ENCODE peak calls at places on chromosomes 11 and 22, in four cellular contexts. N is H9; U is left ventricle myocardium inferior; I is CD8-positive, alpha-beta T cell. C is an unnamed sample.

GRCh38 chr11:93169950-93170561 is 27.7 kb downstream of the SLC36A4 start:
- DNase-seq in N (no peak), U (no peak), I (no peak), C (peak)

GRCh38 chr11:8870461-8871282 is 40.3 kb upstream of the AKIP1 start:
- DNase-seq in N (peak), U (peak), I (no peak), C (peak)

GRCh38 chr11:115760528-115760837 is 256.3 kb upstream of the CADM1 start:
- DNase-seq in I (no peak), N (no peak), U (no peak), C (no peak)

GRCh38 chr11:100619484-100619883 is 67.6 kb upstream of the ARHGAP42 start:
- DNase-seq in I (no peak), N (no peak), U (no peak), C (peak)

GRCh38 chr11:102139081-102139498 is 28.8 kb downstream of the YAP1 start:
- DNase-seq in I (no peak), U (no peak), N (no peak), C (peak)

GRCh38 chr22:46542011-46542985 is 4.9 kb upstream of the CELSR1 start:
- DNase-seq in N (peak), I (peak), U (peak), C (peak)

GRCh38 chr11:65047581-65048422 is 6.8 kb downstream of the SAC3D1 start:
- DNase-seq in U (peak), N (peak), I (no peak), C (no peak)

GRCh38 chr22:38697055-38697980 is 3.4 kb downstream of the JOSD1 start:
- DNase-seq in I (no peak), N (no peak), U (no peak), C (peak)

GRCh38 chr11:27370374-27370773 is 7.4 kb upstream of the CCDC34 start:
- DNase-seq in I (no peak), U (no peak), N (no peak), C (no peak)

GRCh38 chr11:68942090-68942620 is 38.5 kb downstream of the IGHMBP2 start:
- DNase-seq in N (no peak), U (no peak), I (no peak), C (no peak)

GRCh38 chr11:44627911-44628729 is 62.7 kb downstream of the CD82 start:
- DNase-seq in I (no peak), N (peak), U (peak), C (no peak)

GRCh38 chr11:100340416-100341323 is 346.4 kb upstream of the ARHGAP42 start:
- DNase-seq in U (no peak), I (no peak), N (no peak), C (no peak)

GRCh38 chr22:23245045-23245798 is 64.9 kb downstream of the BCR start:
- DNase-seq in U (no peak), N (no peak), I (no peak), C (peak)

GRCh38 chr11:75082601-75083216 is 14.0 kb downstream of the OR2AT4 start:
- DNase-seq in U (no peak), N (no peak), I (no peak), C (no peak)

GRCh38 chr11:62677160-62677559 is 1.7 kb downstream of the UBXN1 start:
- DNase-seq in N (no peak), U (no peak), I (no peak), C (no peak)

GRCh38 chr11:110524227-110524626 is 94.5 kb downstream of the FDX1 start:
- DNase-seq in U (no peak), N (no peak), I (no peak), C (peak)

GRCh38 chr11:15159085-15159484 is 44.4 kb downstream of the INSC start:
- DNase-seq in N (peak), U (no peak), I (no peak), C (peak)

GRCh38 chr22:35189559-35189958 is 67.7 kb upstream of the HMGXB4 start:
- DNase-seq in I (no peak), N (no peak), U (no peak), C (no peak)

GRCh38 chr22:39478461-39478860 is 21.6 kb downstream of the MGAT3 start:
- DNase-seq in N (peak), U (no peak), I (no peak), C (no peak)

GRCh38 chr11:14622241-14622954 is 21.2 kb upstream of the PDE3B start:
- DNase-seq in I (no peak), U (no peak), N (no peak), C (no peak)

GRCh38 chr11:115324569-115325432 is 179.4 kb downstream of the CADM1 start:
- DNase-seq in I (no peak), U (no peak), N (peak), C (peak)

GRCh38 chr22:37680191-37680851 is 4.9 kb downstream of the LGALS1 start:
- DNase-seq in N (no peak), I (no peak), U (no peak), C (no peak)

GRCh38 chr22:41401781-41402648 is 20.3 kb downstream of the TEF start:
- DNase-seq in N (no peak), U (peak), I (no peak), C (peak)

GRCh38 chr22:29307658-29308147 is 1.3 kb downstream of the GAS2L1 start:
- DNase-seq in I (no peak), U (no peak), N (no peak), C (no peak)

GRCh38 chr11:129698212-129698611 is 117.4 kb upstream of the TMEM45B start:
- DNase-seq in N (no peak), I (no peak), U (no peak), C (no peak)

DNA sequence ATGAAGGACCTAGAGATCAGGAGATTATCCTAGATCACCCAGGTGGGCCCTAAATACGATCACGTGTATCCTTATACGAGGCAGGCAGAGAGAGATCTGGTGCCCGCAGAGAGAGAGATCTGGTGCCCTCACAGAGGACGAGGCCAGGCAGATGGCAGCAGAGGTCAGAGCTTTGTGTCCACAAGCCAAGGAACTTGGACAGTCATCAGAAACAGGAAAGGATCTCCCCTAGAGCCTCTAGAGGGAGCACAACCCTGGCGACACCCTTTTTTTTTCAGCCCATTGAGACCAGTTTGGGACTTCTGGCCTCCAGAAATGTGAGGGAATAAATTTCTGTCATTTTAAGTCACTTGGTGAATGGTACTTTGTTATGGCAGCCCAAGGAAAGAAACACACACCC is 25.5 kb upstream of the TIMP3 start:
- DNase-seq in N (no peak), U (no peak), I (no peak), C (no peak)
- TF ChIP-seq CTCF in N (peak), U (peak), I (no peak), C (peak)

DNA sequence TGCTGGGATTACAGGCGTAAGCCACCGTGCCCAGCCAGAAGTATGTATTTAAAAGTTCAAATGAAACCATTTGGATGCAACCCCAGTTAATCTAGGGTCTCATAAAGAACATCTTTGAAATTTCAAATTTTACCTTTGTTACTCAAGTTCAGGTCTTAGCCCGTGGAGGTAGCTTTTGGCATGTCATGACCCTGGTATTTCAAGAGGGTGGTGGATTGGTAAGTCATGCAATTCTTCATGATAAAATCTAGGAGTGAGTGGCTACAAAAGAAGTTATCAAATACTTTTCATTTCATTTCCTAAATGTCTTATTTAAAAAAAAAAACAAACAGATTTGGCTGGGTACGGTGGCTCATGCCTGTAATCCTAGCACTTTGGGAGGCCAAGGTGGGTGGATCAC is 80.6 kb downstream of the ABTB2 start:
- DNase-seq in I (no peak), N (no peak), U (no peak), C (no peak)
- H3K27ac ChIP-seq in I (no peak), N (no peak), U (no peak), C (no peak)

GRCh38 chr11:70250876-70251275 is 19.6 kb upstream of the PPFIA1 start:
- DNase-seq in U (no peak), I (no peak), N (no peak), C (no peak)
- TF ChIP-seq CTCF in U (no peak), I (no peak), N (no peak), C (no peak)

GRCh38 chr11:103450241-103450640 is 341.0 kb downstream of the DYNC2H1 start:
- DNase-seq in I (no peak), U (no peak), N (no peak), C (peak)
- H3K27ac ChIP-seq in I (no peak), U (no peak), N (no peak), C (no peak)